ENCODE peak calls at places on chromosomes 2 and 18, in six cellular contexts. V is fibroblast of lung, M is ovary, H is thyroid gland, C is heart right ventricle, K is lower lobe of right lung. X is an unnamed sample. For H3K36me3, the result is how much of the 10 kb centered on the place peaks cover.

GRCh38 chr2:25976884-25977741 is 5.2 kb downstream of the KIF3C start:
- DNase-seq in V (no peak), M (no peak), H (no peak), C (no peak), K (no peak), X (no peak)

GRCh38 chr2:163646659-163647058 is 89.1 kb downstream of the FIGN start:
- DNase-seq in V (no peak), M (no peak), H (no peak), C (no peak), K (no peak), X (no peak)

GRCh38 chr2:70188460-70188859 is 2.4 kb downstream of the C2orf42 start:
- DNase-seq in V (no peak), M (no peak), H (no peak), C (no peak), K (no peak), X (no peak)

GRCh38 chr2:121804997-121805766 is 49.7 kb downstream of the TSN start:
- DNase-seq in V (no peak), M (no peak), H (no peak), C (no peak), K (no peak), X (no peak)

GRCh38 chr2:103669579-103669978 is 907.7 kb downstream of the TMEM182 start:
- DNase-seq in V (no peak), M (no peak), H (no peak), C (no peak), K (no peak), X (no peak)

GRCh38 chr2:23563673-23564617 is 179.0 kb downstream of the KLHL29 start:
- DNase-seq in V (peak), M (peak), H (no peak), C (no peak), K (peak), X (no peak)

GRCh38 chr18:10023853-10024638 is 110.2 kb downstream of the VAPA start:
- DNase-seq in V (no peak), M (no peak), H (no peak), C (no peak), K (no peak), X (no peak)

GRCh38 chr2:221100467-221101089 is 471.5 kb downstream of the EPHA4 start:
- DNase-seq in V (peak), M (no peak), H (no peak), C (no peak), K (no peak), X (no peak)

GRCh38 chr2:127609031-127609751 is 36.8 kb upstream of the GPR17 start:
- DNase-seq in V (no peak), M (peak), H (no peak), C (no peak), K (peak), X (no peak)

GRCh38 chr2:120736955-120737801 is 1.5 kb downstream of the GLI2 start:
- DNase-seq in V (peak), M (peak), H (peak), C (peak), K (no peak), X (peak)

GRCh38 chr2:499726-500125 is 177.5 kb downstream of the TMEM18 start:
- DNase-seq in V (no peak), M (no peak), H (no peak), C (no peak), K (no peak), X (no peak)

GRCh38 chr2:9974344-9974743 is 22.9 kb downstream of the GRHL1 start:
- DNase-seq in V (peak), M (no peak), H (peak), C (no peak), K (no peak), X (no peak)

GRCh38 chr2:149611100-149611820 is 23.7 kb upstream of the MMADHC start:
- DNase-seq in V (no peak), M (no peak), H (no peak), C (no peak), K (no peak), X (no peak)

GRCh38 chr2:5250482-5250881 is 441.7 kb upstream of the SOX11 start:
- DNase-seq in V (no peak), M (no peak), H (no peak), C (no peak), K (no peak), X (no peak)

GRCh38 chr2:240564191-240564570 is 4.0 kb downstream of the DUSP28 start:
- DNase-seq in V (no peak), M (no peak), H (no peak), C (no peak), K (no peak), X (peak)

GRCh38 chr2:88626171-88627054 is 851 bp downstream of the EIF2AK3 start:
- DNase-seq in V (no peak), M (peak), H (peak), C (peak), K (peak), X (peak)

GRCh38 chr2:159936471-159936870 is 125.9 kb downstream of the PLA2R1 start:
- DNase-seq in V (no peak), M (no peak), H (no peak), C (no peak), K (no peak), X (no peak)

GRCh38 chr2:109270758-109271305 is 141.8 kb downstream of the SH3RF3 start:
- DNase-seq in V (peak), M (peak), H (peak), C (no peak), K (peak), X (no peak)

GRCh38 chr2:183070942-183071844 is 7.4 kb upstream of the DUSP19 start:
- DNase-seq in V (peak), M (no peak), H (peak), C (peak), K (peak), X (no peak)

GRCh38 chr2:153408708-153409107 is 69.9 kb downstream of the RPRM start:
- DNase-seq in V (no peak), M (no peak), H (no peak), C (no peak), K (no peak), X (no peak)

GRCh38 chr18:50671376-50671775 is 111.5 kb downstream of the MAPK4 start:
- DNase-seq in V (no peak), M (no peak), H (no peak), C (no peak), K (no peak), X (no peak)

GRCh38 chr18:55406374-55407045 is 181.5 kb downstream of the TCF4 start:
- DNase-seq in V (no peak), M (no peak), H (no peak), C (no peak), K (no peak), X (no peak)

GRCh38 chr2:173652311-173652710 is 297.6 kb downstream of the CDCA7 start:
- DNase-seq in V (peak), M (no peak), H (no peak), C (no peak), K (no peak), X (no peak)

GRCh38 chr18:59268722-59269562 is 4.3 kb downstream of the RAX start:
- DNase-seq in V (peak), M (no peak), H (peak), C (no peak), K (peak), X (no peak)

GRCh38 chr18:79609021-79609461 is 70.6 kb upstream of the CTDP1 start:
- DNase-seq in V (no peak), M (peak), H (no peak), C (no peak), K (peak), X (no peak)

GRCh38 chr2:9071032-9071431 is 67.5 kb upstream of the MBOAT2 start:
- DNase-seq in V (peak), M (no peak), H (no peak), C (no peak), K (no peak), X (no peak)

GRCh38 chr18:32911660-32912284 is 138.9 kb upstream of the KLHL14 start:
- DNase-seq in V (peak), M (no peak), H (no peak), C (no peak), K (no peak), X (no peak)

GRCh38 chr2:233085037-233085838 is 25.1 kb downstream of the INPP5D start:
- DNase-seq in V (no peak), M (no peak), H (no peak), C (no peak), K (no peak), X (no peak)

GRCh38 chr2:63486861-63487290 is 101.4 kb downstream of the WDPCP start:
- DNase-seq in V (no peak), M (no peak), H (no peak), C (no peak), K (no peak), X (no peak)

GRCh38 chr18:22169011-22169888 is at the start of gene GATA6:
- DNase-seq in V (peak), M (peak), H (peak), C (peak), K (peak), X (peak)

GRCh38 chr2:180677928-180678327 is 302.5 kb upstream of the UBE2E3 start:
- DNase-seq in V (no peak), M (no peak), H (no peak), C (no peak), K (no peak), X (no peak)

GRCh38 chr2:126496493-126496892 is 159.5 kb upstream of the GYPC start:
- DNase-seq in V (no peak), M (no peak), H (no peak), C (no peak), K (no peak), X (no peak)

GRCh38 chr2:20148841-20149702 is 75.9 kb downstream of the SDC1 start:
- DNase-seq in V (peak), M (no peak), H (no peak), C (no peak), K (no peak), X (no peak)

GRCh38 chr2:65576861-65577601 is 144.6 kb upstream of the SPRED2 start:
- DNase-seq in V (peak), M (no peak), H (no peak), C (no peak), K (no peak), X (no peak)

GRCh38 chr18:74081966-74082365 is 65.7 kb downstream of the FBXO15 start:
- DNase-seq in V (no peak), M (no peak), H (no peak), C (no peak), K (no peak), X (no peak)

GRCh38 chr18:73670536-73670935 is 477.1 kb downstream of the FBXO15 start:
- DNase-seq in V (no peak), M (no peak), H (no peak), C (no peak), K (no peak), X (no peak)

GRCh38 chr2:24122356-24123211 is 550 bp downstream of the PFN4 start:
- DNase-seq in V (peak), M (no peak), H (no peak), C (no peak), K (no peak), X (no peak)

GRCh38 chr2:204019572-204020501 is 83.3 kb downstream of the ICOS start:
- DNase-seq in V (no peak), M (no peak), H (no peak), C (no peak), K (no peak), X (no peak)

GRCh38 chr18:11721720-11722119 is 32.7 kb downstream of the GNAL start:
- DNase-seq in V (no peak), M (no peak), H (no peak), C (no peak), K (no peak), X (no peak)

GRCh38 chr2:98543214-98543613 is 65.1 kb downstream of the COA5 start:
- DNase-seq in V (no peak), M (no peak), H (no peak), C (no peak), K (no peak), X (no peak)

GRCh38 chr2:98543842-98544241 is 64.5 kb downstream of the COA5 start:
- DNase-seq in V (no peak), M (no peak), H (no peak), C (no peak), K (no peak), X (no peak)

GRCh38 chr2:98545591-98545990 is 62.7 kb downstream of the COA5 start:
- DNase-seq in V (no peak), M (no peak), H (no peak), C (no peak), K (no peak), X (no peak)

GRCh38 chr2:98547092-98547798 is 61.1 kb downstream of the COA5 start:
- DNase-seq in V (no peak), M (no peak), H (no peak), C (no peak), K (no peak), X (no peak)

DNA sequence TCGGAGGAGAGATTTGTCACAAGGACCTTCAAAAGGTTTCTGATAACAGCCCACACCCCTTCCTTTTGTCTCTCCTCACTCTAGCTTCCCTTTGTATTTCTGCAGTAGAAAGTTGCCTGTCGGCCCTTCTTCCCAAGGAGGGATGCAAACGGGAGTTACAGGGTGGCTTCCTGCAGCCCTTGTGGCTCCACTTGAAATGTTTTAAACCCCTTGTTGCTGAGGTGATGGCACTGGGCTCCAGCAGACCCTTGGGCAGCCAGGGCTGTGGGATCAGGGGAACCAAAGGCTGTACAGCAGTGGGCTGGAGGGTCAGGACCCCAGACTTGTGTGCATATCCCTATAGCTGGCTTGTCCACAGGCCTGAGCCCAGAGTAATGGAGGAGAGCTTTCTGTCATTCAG is 62.1 kb downstream of the COA5 start:
- DNase-seq in V (no peak), M (no peak), H (no peak), C (no peak), K (no peak), X (no peak)
- H3K36me3 ChIP-seq in V (under half), M (under half), H (under half), C (under half), K (half or more), X (under half)

GRCh38 chr2:134976074-134976702 is 57.6 kb downstream of the CCNT2 start:
- DNase-seq in V (no peak), M (no peak), H (no peak), C (no peak), K (no peak), X (no peak)

GRCh38 chr2:134980639-134981038 is 62.0 kb downstream of the CCNT2 start:
- DNase-seq in V (no peak), M (no peak), H (no peak), C (no peak), K (no peak), X (no peak)

GRCh38 chr2:134979203-134979602 is 60.6 kb downstream of the CCNT2 start:
- DNase-seq in V (no peak), M (no peak), H (no peak), C (no peak), K (no peak), X (no peak)

GRCh38 chr2:134973241-134974146 is 54.9 kb downstream of the CCNT2 start:
- DNase-seq in V (no peak), M (no peak), H (no peak), C (no peak), K (no peak), X (no peak)

GRCh38 chr2:134975281-134976009 is 56.8 kb downstream of the CCNT2 start:
- DNase-seq in V (no peak), M (no peak), H (no peak), C (no peak), K (no peak), X (no peak)
- H3K27ac ChIP-seq in V (no peak), M (no peak), H (no peak), C (no peak), K (no peak), X (no peak)

DNA sequence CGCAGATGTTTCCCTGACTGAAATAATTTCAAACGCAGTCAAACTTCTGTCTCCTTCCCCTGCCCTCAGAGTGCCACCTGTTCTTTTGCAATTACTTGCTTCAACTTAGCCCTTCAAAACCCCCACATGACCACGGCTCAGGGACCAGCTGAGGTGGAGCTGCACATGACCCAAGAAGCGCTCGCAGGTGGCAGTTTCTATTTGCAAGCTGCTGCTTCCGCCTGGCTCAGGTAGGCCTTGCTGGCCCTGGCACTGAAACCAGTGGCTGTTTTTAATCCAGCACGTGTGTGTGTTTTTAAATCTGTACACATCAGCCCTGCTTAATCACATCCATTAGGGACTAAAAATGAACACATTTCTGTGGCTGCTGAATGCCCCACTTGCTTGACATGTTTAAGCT is 95.3 kb downstream of the CCDC93 start:
- DNase-seq in V (no peak), M (no peak), H (no peak), C (no peak), K (no peak), X (no peak)
- H3K36me3 ChIP-seq in V (under half), M (under half), H (under half), C (under half), K (half or more), X (under half)

DNA sequence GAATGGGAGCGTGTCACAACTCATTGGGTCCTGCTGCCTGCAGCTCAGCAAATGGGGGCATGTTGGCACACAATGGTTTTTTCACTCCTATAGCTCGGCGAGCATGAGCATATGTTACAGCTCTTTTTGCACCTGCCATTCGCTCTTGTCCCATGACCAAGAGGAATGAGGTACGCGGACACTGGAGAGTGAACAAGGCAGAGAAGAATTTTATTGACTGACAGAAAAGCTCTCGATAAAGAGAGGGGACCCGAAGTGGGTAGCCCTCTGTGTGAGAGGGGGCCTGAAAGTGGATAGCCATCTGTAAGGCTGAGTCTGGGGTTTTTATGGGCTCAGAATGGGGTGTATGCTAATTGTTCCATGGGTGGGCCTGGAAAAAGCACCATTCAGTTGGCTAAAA is 5.5 kb downstream of the ACYP2 start:
- DNase-seq in V (no peak), M (no peak), H (no peak), C (no peak), K (no peak), X (no peak)
- H3K27ac ChIP-seq in V (no peak), M (no peak), H (no peak), C (no peak), K (no peak), X (no peak)

GRCh38 chr2:195532255-195532627 is 124.8 kb upstream of the SLC39A10 start:
- DNase-seq in V (no peak), M (no peak), H (no peak), C (no peak), K (no peak), X (no peak)

GRCh38 chr2:195535911-195536522 is 121.0 kb upstream of the SLC39A10 start:
- DNase-seq in V (no peak), M (no peak), H (no peak), C (peak), K (peak), X (no peak)

GRCh38 chr2:195532628-195533271 is 124.3 kb upstream of the SLC39A10 start:
- DNase-seq in V (peak), M (no peak), H (no peak), C (no peak), K (no peak), X (no peak)

GRCh38 chr2:195533771-195534642 is 123.0 kb upstream of the SLC39A10 start:
- DNase-seq in V (peak), M (peak), H (peak), C (peak), K (no peak), X (no peak)

GRCh38 chr2:195531754-195532153 is 125.3 kb upstream of the SLC39A10 start:
- DNase-seq in V (peak), M (no peak), H (peak), C (no peak), K (no peak), X (no peak)
- H3K36me3 ChIP-seq in V (under half), M (under half), H (under half), C (under half), K (under half), X (under half)

GRCh38 chr2:189698020-189698887 is 23.8 kb downstream of the ANKAR start:
- DNase-seq in V (peak), M (no peak), H (peak), C (peak), K (no peak), X (peak)
- H3K27ac ChIP-seq in V (no peak), M (no peak), H (peak), C (no peak), K (no peak), X (no peak)

GRCh38 chr2:75657794-75658193 is 11.2 kb downstream of the MRPL19 start:
- DNase-seq in V (no peak), M (no peak), H (no peak), C (no peak), K (no peak), X (no peak)
- H3K36me3 ChIP-seq in V (under half), M (under half), H (under half), C (under half), K (half or more), X (under half)

GRCh38 chr2:238973038-238973772 is 125.3 kb downstream of the TWIST2 start:
- DNase-seq in V (peak), M (no peak), H (no peak), C (no peak), K (no peak), X (peak)
- H3K27ac ChIP-seq in V (no peak), M (no peak), H (no peak), C (no peak), K (no peak), X (peak)

GRCh38 chr2:229875549-229875948 is 46.3 kb downstream of the TRIP12 start:
- DNase-seq in V (no peak), M (no peak), H (no peak), C (no peak), K (no peak), X (no peak)
- H3K36me3 ChIP-seq in V (under half), M (under half), H (under half), C (under half), K (under half), X (under half)